ENCODE peak calls at places on chromosome 9, in ten cellular contexts. B is NCI-H1092, N is endodermal cell, P is SJSA1, Q is endothelial cell, X is hepatic stellate cell, O is SW 1271, F is NCI-H1694 treated with DMSO at 0.1 percent for 48 hours, G is NCI-H345, V is AG20443. U is an unnamed sample.

GRCh38 chr9:87701491-87701890 is 24.4 kb upstream of the CTSL start:
- DNase-seq in P (no peak), Q (no peak), G (no peak), N (no peak), X (no peak), O (no peak), V (no peak), B (no peak), F (no peak), U (no peak)

GRCh38 chr9:128214571-128215490 is 11.7 kb downstream of the DNM1 start:
- DNase-seq in F (peak), N (no peak), B (no peak), O (no peak), Q (no peak), P (no peak), X (no peak), G (no peak), V (no peak), U (no peak)

GRCh38 chr9:75866273-75866871 is 24.1 kb upstream of the PCSK5 start:
- DNase-seq in Q (peak), X (peak), P (peak), G (peak), F (no peak), O (peak), B (peak), V (peak), N (peak), U (no peak)

GRCh38 chr9:89440548-89440947 is 57.4 kb downstream of the SEMA4D start:
- DNase-seq in F (no peak), B (no peak), N (no peak), P (no peak), X (no peak), G (no peak), V (peak), O (no peak), Q (no peak), U (no peak)

GRCh38 chr9:6197330-6197729 is 18.3 kb upstream of the IL33 start:
- DNase-seq in O (no peak), F (no peak), G (no peak), V (peak), P (no peak), Q (peak), X (peak), N (peak), B (no peak), U (no peak)

GRCh38 chr9:126791406-126792230 is 13.2 kb upstream of the ZBTB43 start:
- DNase-seq in O (peak), Q (no peak), B (no peak), F (no peak), X (peak), G (peak), P (peak), V (peak), N (no peak), U (no peak)

GRCh38 chr9:108468364-108468763 is 387.4 kb downstream of the ACTL7B start:
- DNase-seq in X (no peak), B (no peak), G (peak), P (peak), V (no peak), F (peak), N (peak), Q (peak), O (peak), U (no peak)

GRCh38 chr9:71146511-71146910 is 25.1 kb upstream of the TRPM3 start:
- DNase-seq in O (no peak), X (no peak), N (no peak), B (no peak), V (no peak), Q (no peak), P (no peak), F (no peak), G (no peak), U (no peak)

GRCh38 chr9:14627513-14627912 is 65.7 kb downstream of the ZDHHC21 start:
- DNase-seq in F (peak), V (no peak), B (no peak), X (no peak), G (no peak), N (no peak), P (no peak), Q (no peak), O (no peak), U (no peak)

GRCh38 chr9:113963017-113963620 is 87.0 kb downstream of the ZNF618 start:
- DNase-seq in X (peak), V (peak), F (peak), O (peak), P (no peak), G (peak), Q (peak), B (no peak), N (peak), U (peak)

GRCh38 chr9:137438591-137439157 is 2.5 kb downstream of the ENTPD8 start:
- DNase-seq in G (no peak), Q (no peak), N (no peak), B (no peak), F (no peak), O (no peak), V (no peak), X (no peak), P (no peak), U (no peak)

GRCh38 chr9:28956111-28956880 is 1383.0 kb upstream of the C9orf72 start:
- DNase-seq in X (no peak), V (no peak), P (no peak), B (peak), G (peak), F (peak), Q (no peak), O (no peak), N (no peak), U (no peak)

GRCh38 chr9:129617167-129617566 is 3.7 kb downstream of the C9orf50 start:
- DNase-seq in V (peak), F (no peak), O (peak), N (peak), P (no peak), B (no peak), Q (no peak), X (peak), G (peak), U (no peak)

GRCh38 chr9:118362123-118362522 is 657.9 kb downstream of the TLR4 start:
- DNase-seq in P (no peak), V (peak), G (no peak), X (no peak), Q (no peak), N (no peak), F (no peak), B (no peak), O (no peak), U (no peak)

GRCh38 chr9:110116543-110116885 is 91.4 kb downstream of the C9orf152 start:
- DNase-seq in P (no peak), G (no peak), O (peak), Q (no peak), N (no peak), V (peak), B (no peak), X (peak), F (no peak), U (no peak)

GRCh38 chr9:15513335-15513734 is 2.6 kb upstream of the PSIP1 start:
- DNase-seq in N (peak), F (no peak), P (no peak), V (no peak), O (no peak), Q (no peak), B (no peak), G (peak), X (no peak), U (no peak)

GRCh38 chr9:136625101-136626065 is 37.3 kb upstream of the EGFL7 start:
- DNase-seq in O (no peak), F (peak), Q (no peak), P (peak), B (no peak), N (peak), X (peak), V (peak), G (peak), U (no peak)

GRCh38 chr9:126097679-126098078 is 228.9 kb upstream of the MVB12B start:
- DNase-seq in X (no peak), P (no peak), N (no peak), O (no peak), Q (no peak), V (no peak), B (no peak), F (no peak), G (no peak), U (no peak)

GRCh38 chr9:81224166-81224858 is 465.0 kb downstream of the TLE1 start:
- DNase-seq in P (no peak), V (no peak), F (no peak), X (no peak), B (no peak), G (no peak), Q (no peak), N (no peak), O (no peak), U (no peak)

U was measured in GM12891.